ENCODE peak calls at places on chromosomes 1 and 21, in nine cellular contexts. P, R, M, O, G, L, E, T and J are unnamed samples.

GRCh38 chr1:82153282-82153630 is 352.5 kb downstream of the ADGRL2 start:
- DNase-seq in P (no peak), R (peak; percentile 0), M (no peak), O (no peak), G (no peak), L (no peak), E (no peak), T (no peak), J (no peak)

GRCh38 chr1:209850342-209850979 is 22.7 kb downstream of the UTP25 start:
- DNase-seq in P (peak; percentile 29), R (peak; percentile 71), M (no peak), O (no peak), G (peak; percentile 67), L (peak; percentile 68), E (peak; percentile 29), T (peak; percentile 79), J (peak; percentile 81)

GRCh38 chr1:153617677-153618076 is 1.6 kb upstream of the S100A14 start:
- DNase-seq in P (peak; percentile 77), R (peak; percentile 86), M (no peak), O (no peak), G (no peak), L (peak; percentile 58), E (no peak), T (no peak), J (no peak)

GRCh38 chr21:42568377-42568776 is 54.7 kb downstream of the SLC37A1 start:
- DNase-seq in P (no peak), R (no peak), M (no peak), O (no peak), G (no peak), L (no peak), E (no peak), T (no peak), J (no peak)

GRCh38 chr1:101697057-101697456 is 299.7 kb downstream of the OLFM3 start:
- DNase-seq in P (no peak), R (no peak), M (no peak), O (no peak), G (no peak), L (no peak), E (no peak), T (no peak), J (no peak)

GRCh38 chr21:25735221-25735894 is 586 bp downstream of the GABPA start:
- DNase-seq in P (peak; percentile 86), R (peak; percentile 86), M (peak; percentile 88), O (peak; percentile 83), G (peak; percentile 82), L (peak; percentile 79), E (peak; percentile 91), T (peak; percentile 66), J (peak; percentile 83)

GRCh38 chr1:20614130-20614579 is 19.1 kb upstream of the PINK1 start:
- DNase-seq in P (no peak), R (no peak), M (no peak), O (no peak), G (no peak), L (no peak), E (no peak), T (no peak), J (no peak)

GRCh38 chr1:231969078-231969477 is 342.5 kb downstream of the DISC1 start:
- DNase-seq in P (no peak), R (no peak), M (no peak), O (no peak), G (no peak), L (no peak), E (no peak), T (no peak), J (no peak)

GRCh38 chr21:25963186-25963585 is 207.4 kb downstream of the APP start:
- DNase-seq in P (no peak), R (peak; percentile 46), M (no peak), O (no peak), G (no peak), L (no peak), E (no peak), T (no peak), J (no peak)

GRCh38 chr1:16117369-16117768 is 38.5 kb downstream of the EPHA2 start:
- DNase-seq in P (no peak), R (peak; percentile 66), M (no peak), O (no peak), G (peak; percentile 59), L (no peak), E (no peak), T (no peak), J (no peak)

GRCh38 chr1:204468206-204468605 is 26.4 kb downstream of the PIK3C2B start:
- DNase-seq in P (no peak), R (no peak), M (no peak), O (no peak), G (no peak), L (no peak), E (no peak), T (no peak), J (no peak)

GRCh38 chr1:83034846-83035245 is 964.1 kb downstream of the TTLL7 start:
- DNase-seq in P (no peak), R (peak; percentile 57), M (no peak), O (no peak), G (no peak), L (no peak), E (no peak), T (no peak), J (no peak)

GRCh38 chr1:160406131-160406968 is 6.0 kb downstream of the VANGL2 start:
- DNase-seq in P (no peak), R (no peak), M (no peak), O (no peak), G (no peak), L (no peak), E (no peak), T (no peak), J (no peak)

GRCh38 chr21:46509760-46510159 is 51.1 kb downstream of the DIP2A start:
- DNase-seq in P (no peak), R (no peak), M (no peak), O (no peak), G (peak; percentile 50), L (no peak), E (no peak), T (no peak), J (peak; percentile 32)

GRCh38 chr1:208919371-208919770 is 664.1 kb upstream of the CAMK1G start:
- DNase-seq in P (no peak), R (peak; percentile 40), M (no peak), O (no peak), G (peak; percentile 20), L (no peak), E (no peak), T (no peak), J (no peak)

GRCh38 chr1:173353346-173353745 is 123.8 kb upstream of the PRDX6 start:
- DNase-seq in P (no peak), R (no peak), M (no peak), O (no peak), G (no peak), L (no peak), E (no peak), T (no peak), J (no peak)

GRCh38 chr21:33308586-33309490 is 15.9 kb upstream of the IFNAR1 start:
- DNase-seq in P (no peak), R (peak; percentile 54), M (no peak), O (no peak), G (peak; percentile 57), L (no peak), E (no peak), T (no peak), J (peak; percentile 54)

GRCh38 chr1:39044762-39045161 is 18.6 kb downstream of the NDUFS5 start:
- DNase-seq in P (no peak), R (no peak), M (no peak), O (no peak), G (no peak), L (no peak), E (no peak), T (no peak), J (no peak)

GRCh38 chr1:78274814-78275213 is 216.0 kb upstream of the PTGFR start:
- DNase-seq in P (no peak), R (peak; percentile 90), M (peak; percentile 53), O (no peak), G (no peak), L (no peak), E (no peak), T (no peak), J (no peak)

GRCh38 chr1:34779962-34780361 is 1.1 kb upstream of the GJB3 start:
- DNase-seq in P (no peak), R (no peak), M (no peak), O (no peak), G (no peak), L (no peak), E (no peak), T (no peak), J (no peak)

GRCh38 chr1:175731581-175731980 is 11.8 kb downstream of the TNR start:
- DNase-seq in P (no peak), R (no peak), M (no peak), O (no peak), G (no peak), L (no peak), E (no peak), T (no peak), J (no peak)

GRCh38 chr1:151993084-151993733 is 450 bp downstream of the S100A10 start:
- DNase-seq in P (peak; percentile 52), R (peak; percentile 44), M (no peak), O (no peak), G (no peak), L (peak; percentile 36), E (peak; percentile 44), T (no peak), J (no peak)

GRCh38 chr1:62356257-62356835 is 37.1 kb upstream of the KANK4 start:
- DNase-seq in P (no peak), R (peak; percentile 71), M (peak; percentile 80), O (no peak), G (peak; percentile 63), L (no peak), E (no peak), T (peak; percentile 56), J (peak; percentile 82)

GRCh38 chr1:234911787-234912186 is 216.8 kb downstream of the TOMM20 start:
- DNase-seq in P (no peak), R (no peak), M (no peak), O (no peak), G (no peak), L (no peak), E (no peak), T (no peak), J (no peak)

GRCh38 chr1:154407021-154407865 is 2.1 kb downstream of the IL6R start:
- DNase-seq in P (peak; percentile 56), R (no peak), M (no peak), O (no peak), G (no peak), L (no peak), E (no peak), T (no peak), J (no peak)